ENCODE peak calls at places on chromosomes 16 and 17, in eight cellular contexts. B is kidney, X is heart left ventricle, A is endothelial cell, P is testis, G is tibial artery, F is GM10248, O is MM.1S. M is an unnamed sample.

GRCh38 chr17:81412490-81413093 is 17.3 kb downstream of the BAHCC1 start:
- DNase-seq in A (no peak), O (no peak), B (no peak), P (no peak), F (peak; percentile 85), G (no peak), X (no peak), M (peak; percentile 58)

GRCh38 chr16:85321856-85322271 is 209.6 kb upstream of the CIBAR2 start:
- DNase-seq in A (no peak), P (peak; percentile 97), G (peak; percentile 100), O (no peak), X (peak; percentile 95), B (peak; percentile 99), F (no peak), M (peak; percentile 58)

GRCh38 chr16:29825145-29826044 is 5.1 kb downstream of the MVP start:
- DNase-seq in X (peak; percentile 79), G (no peak), O (peak; percentile 51), F (peak; percentile 81), B (peak; percentile 82), P (no peak), A (no peak), M (peak; percentile 47)

GRCh38 chr16:75309899-75310430 is 58.5 kb upstream of the BCAR1 start:
- DNase-seq in B (no peak), X (no peak), G (no peak), O (no peak), A (no peak), P (no peak), F (no peak), M (no peak)

GRCh38 chr16:77594057-77594456 is 128.3 kb upstream of the NUDT7 start:
- DNase-seq in A (no peak), O (no peak), P (no peak), X (no peak), B (no peak), G (no peak), F (no peak), M (no peak)

GRCh38 chr17:35242158-35242804 is 591 bp upstream of the SLFN5 start:
- DNase-seq in P (peak; percentile 58), A (peak; percentile 37), O (peak; percentile 96), F (peak; percentile 87), B (peak; percentile 92), X (peak; percentile 76), G (peak; percentile 76), M (peak; percentile 93)

GRCh38 chr16:88915639-88916327 is 49.3 kb upstream of the PABPN1L start:
- DNase-seq in A (no peak), B (no peak), G (no peak), O (no peak), F (no peak), P (no peak), X (no peak), M (no peak)

GRCh38 chr17:5122586-5123342 is 6.9 kb downstream of the USP6 start:
- DNase-seq in A (peak; percentile 33), G (peak; percentile 67), X (no peak), B (peak; percentile 77), O (no peak), P (peak; percentile 21), F (no peak), M (no peak)

GRCh38 chr16:81817789-81818304 is 38.8 kb downstream of the PLCG2 start:
- DNase-seq in G (no peak), A (no peak), F (peak; percentile 60), X (no peak), B (no peak), P (no peak), O (peak; percentile 52), M (no peak)

GRCh38 chr16:20851601-20852000 is 45.3 kb downstream of the REXO5 start:
- DNase-seq in O (no peak), F (no peak), A (no peak), G (peak; percentile 93), P (peak; percentile 92), X (peak; percentile 78), B (peak; percentile 87), M (peak; percentile 93)

GRCh38 chr16:56277040-56277439 is 85.8 kb downstream of the GNAO1 start:
- DNase-seq in G (peak; percentile 53), X (no peak), F (no peak), B (no peak), P (no peak), A (peak; percentile 66), O (no peak), M (peak; percentile 11)

GRCh38 chr16:73172621-73173312 is 124.8 kb upstream of the ZFHX3 start:
- DNase-seq in P (peak; percentile 83), G (peak; percentile 87), B (no peak), X (peak; percentile 88), O (no peak), F (no peak), A (no peak), M (peak; percentile 87)

GRCh38 chr16:66081967-66082366 is 284.5 kb upstream of the CDH5 start:
- DNase-seq in G (no peak), B (no peak), O (no peak), F (no peak), P (no peak), A (no peak), X (no peak), M (peak; percentile 83)

GRCh38 chr17:17173921-17174320 is 32.2 kb downstream of the PLD6 start:
- DNase-seq in B (no peak), P (no peak), G (no peak), X (no peak), F (no peak), O (no peak), A (no peak), M (no peak)

GRCh38 chr17:17171186-17171585 is 34.9 kb downstream of the PLD6 start:
- DNase-seq in P (no peak), B (no peak), A (no peak), X (peak; percentile 31), O (no peak), F (no peak), G (no peak), M (no peak)

GRCh38 chr17:17172990-17173389 is 33.1 kb downstream of the PLD6 start:
- DNase-seq in G (no peak), B (no peak), O (no peak), X (peak; percentile 35), F (no peak), A (no peak), P (no peak), M (no peak)

GRCh38 chr17:17170346-17170976 is 35.7 kb downstream of the PLD6 start:
- DNase-seq in A (no peak), O (no peak), B (no peak), X (peak; percentile 25), F (no peak), G (no peak), P (no peak), M (peak; percentile 38)

DNA sequence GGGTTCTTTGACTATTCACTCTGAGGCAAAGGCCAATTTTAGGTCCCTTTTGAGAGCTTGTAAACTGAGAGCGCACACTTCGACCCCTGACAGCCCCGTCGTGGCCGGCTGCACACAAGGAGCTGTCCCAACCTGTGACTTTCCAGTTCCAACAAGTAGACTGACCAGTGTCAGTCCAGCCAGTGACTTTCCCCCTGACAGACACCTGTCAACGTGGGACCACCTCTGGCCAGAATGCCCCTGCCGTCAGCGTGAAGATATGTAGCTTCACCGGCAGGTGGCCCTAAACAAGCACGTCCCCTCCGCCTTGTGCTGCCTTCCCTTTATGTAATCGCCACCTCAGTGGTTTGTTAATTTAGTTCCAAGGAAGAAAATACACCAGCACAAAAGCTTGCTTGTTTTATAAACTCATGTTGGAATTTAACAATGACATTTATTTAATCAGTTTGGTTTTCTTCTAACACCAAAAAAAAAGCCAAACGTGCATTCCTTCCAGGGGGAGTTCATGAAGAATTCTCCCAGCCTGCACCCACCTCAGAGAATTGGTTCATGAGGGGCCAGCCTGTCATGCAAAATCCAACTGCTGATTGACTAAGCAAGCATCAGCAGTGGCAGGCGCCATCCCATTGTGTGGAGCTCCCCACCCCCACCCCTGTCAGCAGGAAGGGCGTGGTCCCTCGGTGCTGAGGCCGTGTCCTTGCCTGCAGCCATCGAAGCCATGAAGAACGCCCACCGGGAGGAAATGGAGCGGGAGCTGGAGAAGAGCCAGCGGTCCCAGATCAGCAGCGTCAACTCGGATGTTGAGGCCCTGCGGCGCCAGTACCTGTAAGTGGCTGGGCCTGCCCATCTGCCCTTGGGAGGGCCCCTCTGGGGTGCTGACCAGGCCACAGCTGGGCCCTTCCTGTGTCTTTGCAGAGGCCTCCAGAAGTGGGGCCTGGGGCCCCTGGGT is 33.9 kb downstream of the PLD6 start:
- DNase-seq in O (no peak), P (no peak), A (no peak), G (no peak), X (peak; percentile 81), B (no peak), F (no peak), M (no peak)
- TF ChIP-seq CTCF in O (no peak), P (no peak), A (no peak), G (no peak), X (no peak), B (no peak), F (no peak), M (no peak)

DNA sequence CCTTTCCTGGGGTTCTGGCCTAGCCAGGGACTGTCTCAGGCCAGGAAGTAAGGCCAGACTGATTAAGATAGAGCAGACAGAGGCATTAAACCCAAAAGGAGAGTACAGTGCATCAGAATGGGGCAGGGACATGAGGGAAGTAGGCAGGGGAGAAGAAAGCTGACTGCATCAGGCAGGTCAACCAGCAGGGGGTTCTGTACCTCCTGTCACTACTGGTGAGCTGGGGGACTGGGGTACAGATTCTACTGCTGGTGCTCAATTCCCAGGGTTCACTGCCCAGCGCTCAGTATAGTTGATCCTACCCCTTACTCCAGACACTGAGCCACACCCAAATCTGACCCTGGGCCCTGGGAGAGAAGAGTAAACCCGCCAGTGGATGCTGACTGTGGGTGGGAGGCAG is 12.9 kb upstream of the MTMR4 start:
- DNase-seq in X (no peak), B (no peak), A (no peak), G (no peak), P (no peak), F (no peak), O (no peak), M (no peak)
- TF ChIP-seq CTCF in X (no peak), B (peak; percentile 10), A (peak; percentile 37), G (no peak), P (no peak), F (no peak), O (peak; percentile 20), M (no peak)

GRCh38 chr16:5502467-5502869 is 404.9 kb upstream of the EEF2KMT start:
- DNase-seq in G (no peak), F (no peak), P (peak; percentile 19), O (no peak), B (no peak), X (no peak), A (peak; percentile 67), M (no peak)
- TF ChIP-seq CTCF in G (no peak), F (peak; percentile 33), P (no peak), O (peak; percentile 35), B (peak; percentile 34), X (peak; percentile 40), A (peak; percentile 36), M (no peak)

DNA sequence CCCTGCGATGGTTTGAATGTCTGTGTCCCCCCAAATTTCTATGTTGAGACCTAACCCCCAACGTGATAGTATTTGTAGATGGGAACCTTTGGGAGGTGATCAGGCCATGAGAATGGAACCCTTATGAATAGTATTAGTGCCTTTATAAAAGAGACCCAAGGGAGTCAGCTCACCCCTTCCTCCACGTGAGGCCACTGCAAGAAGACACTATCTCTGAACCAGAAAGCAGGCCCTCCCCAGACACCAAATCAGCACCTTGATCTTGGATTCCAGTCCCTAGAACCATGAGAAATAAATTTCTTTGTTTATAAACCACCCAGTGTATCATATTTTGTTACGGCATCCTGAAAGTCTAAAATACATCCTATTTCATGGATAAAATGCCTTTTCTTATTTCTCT is 64.4 kb upstream of the LRRC37A3 start:
- DNase-seq in B (no peak), O (no peak), P (no peak), F (no peak), G (no peak), A (no peak), X (no peak), M (no peak)
- TF ChIP-seq CTCF in B (no peak), O (no peak), P (no peak), F (no peak), G (no peak), A (no peak), X (no peak), M (no peak)

GRCh38 chr16:67196881-67197280 is 2.0 kb upstream of the ELMO3 start:
- DNase-seq in X (no peak), A (no peak), P (no peak), G (no peak), B (no peak), F (no peak), O (no peak), M (no peak)
- TF ChIP-seq CTCF in X (no peak), A (no peak), P (no peak), G (no peak), B (no peak), F (no peak), O (no peak), M (no peak)